ENCODE peak calls at places on chromosomes 7 and 10, in four cellular contexts. One of them, this sample, is unnamed.

GRCh38 chr10:88986549-88987242 is 3.9 kb upstream of the FAS start:
- DNase-seq in CD8-positive, alpha-beta memory T cell: peak; percentile 18
- DNase-seq in Panc1: no peak
- DNase-seq in naive thymus-derived CD4-positive, alpha-beta T cell: no peak
- DNase-seq in this sample: no peak

GRCh38 chr7:151115121-151115835 is 29.0 kb downstream of the AGAP3 start:
- DNase-seq in CD8-positive, alpha-beta memory T cell: peak; percentile 25
- DNase-seq in Panc1: no peak
- DNase-seq in naive thymus-derived CD4-positive, alpha-beta T cell: peak; percentile 23
- DNase-seq in this sample: no peak

GRCh38 chr10:61643316-61643751 is 19.4 kb upstream of the CABCOCO1 start:
- DNase-seq in CD8-positive, alpha-beta memory T cell: no peak
- DNase-seq in Panc1: no peak
- DNase-seq in naive thymus-derived CD4-positive, alpha-beta T cell: no peak
- DNase-seq in this sample: no peak

GRCh38 chr7:10082896-10083295 is 890.8 kb upstream of the PHF14 start:
- DNase-seq in CD8-positive, alpha-beta memory T cell: no peak
- DNase-seq in Panc1: no peak
- DNase-seq in naive thymus-derived CD4-positive, alpha-beta T cell: no peak
- DNase-seq in this sample: no peak

GRCh38 chr10:11284291-11285085 is 266.8 kb downstream of the CELF2 start:
- DNase-seq in CD8-positive, alpha-beta memory T cell: no peak
- DNase-seq in Panc1: no peak
- DNase-seq in naive thymus-derived CD4-positive, alpha-beta T cell: no peak
- DNase-seq in this sample: no peak

GRCh38 chr7:112453505-112454171 is 3.4 kb downstream of the IFRD1 start:
- DNase-seq in CD8-positive, alpha-beta memory T cell: no peak
- DNase-seq in Panc1: no peak
- DNase-seq in naive thymus-derived CD4-positive, alpha-beta T cell: no peak
- DNase-seq in this sample: no peak

GRCh38 chr7:91083855-91084644 is 180.2 kb upstream of the FZD1 start:
- DNase-seq in CD8-positive, alpha-beta memory T cell: no peak
- DNase-seq in Panc1: no peak
- DNase-seq in naive thymus-derived CD4-positive, alpha-beta T cell: no peak
- DNase-seq in this sample: no peak

GRCh38 chr7:7159063-7159645 is 23.2 kb upstream of the C1GALT1 start:
- DNase-seq in CD8-positive, alpha-beta memory T cell: no peak
- DNase-seq in Panc1: no peak
- DNase-seq in naive thymus-derived CD4-positive, alpha-beta T cell: no peak
- DNase-seq in this sample: no peak

GRCh38 chr7:68038621-68039314 is 1042.1 kb downstream of the TYW1 start:
- DNase-seq in CD8-positive, alpha-beta memory T cell: no peak
- DNase-seq in Panc1: peak; percentile 74
- DNase-seq in naive thymus-derived CD4-positive, alpha-beta T cell: no peak
- DNase-seq in this sample: no peak

GRCh38 chr7:80729586-80730320 is 91.3 kb downstream of the CD36 start:
- DNase-seq in CD8-positive, alpha-beta memory T cell: no peak
- DNase-seq in Panc1: no peak
- DNase-seq in naive thymus-derived CD4-positive, alpha-beta T cell: no peak
- DNase-seq in this sample: no peak

GRCh38 chr7:17406756-17407155 is 108.3 kb downstream of the AHR start:
- DNase-seq in CD8-positive, alpha-beta memory T cell: no peak
- DNase-seq in Panc1: no peak
- DNase-seq in naive thymus-derived CD4-positive, alpha-beta T cell: no peak
- DNase-seq in this sample: no peak

GRCh38 chr7:10704653-10705052 is 269.0 kb upstream of the PHF14 start:
- DNase-seq in CD8-positive, alpha-beta memory T cell: no peak
- DNase-seq in Panc1: no peak
- DNase-seq in naive thymus-derived CD4-positive, alpha-beta T cell: no peak
- DNase-seq in this sample: no peak

GRCh38 chr7:32072397-32072796 is 2.2 kb upstream of the PDE1C start:
- DNase-seq in CD8-positive, alpha-beta memory T cell: no peak
- DNase-seq in Panc1: no peak
- DNase-seq in naive thymus-derived CD4-positive, alpha-beta T cell: no peak
- DNase-seq in this sample: no peak

GRCh38 chr10:61097026-61097425 is 153.0 kb upstream of the RHOBTB1 start:
- DNase-seq in CD8-positive, alpha-beta memory T cell: no peak
- DNase-seq in Panc1: no peak
- DNase-seq in naive thymus-derived CD4-positive, alpha-beta T cell: no peak
- DNase-seq in this sample: no peak

GRCh38 chr7:112366886-112367285 is 83.4 kb upstream of the IFRD1 start:
- DNase-seq in CD8-positive, alpha-beta memory T cell: no peak
- DNase-seq in Panc1: no peak
- DNase-seq in naive thymus-derived CD4-positive, alpha-beta T cell: no peak
- DNase-seq in this sample: no peak

GRCh38 chr7:101691822-101692384 is 62.8 kb upstream of the MYL10 start:
- DNase-seq in CD8-positive, alpha-beta memory T cell: no peak
- DNase-seq in Panc1: no peak
- DNase-seq in naive thymus-derived CD4-positive, alpha-beta T cell: no peak
- DNase-seq in this sample: no peak

GRCh38 chr10:101126684-101127628 is 4.1 kb upstream of the TLX1 start:
- DNase-seq in CD8-positive, alpha-beta memory T cell: no peak
- DNase-seq in Panc1: no peak
- DNase-seq in naive thymus-derived CD4-positive, alpha-beta T cell: no peak
- DNase-seq in this sample: no peak

GRCh38 chr7:77698042-77698625 is 1.9 kb downstream of the RSBN1L start:
- DNase-seq in CD8-positive, alpha-beta memory T cell: no peak
- DNase-seq in Panc1: no peak
- DNase-seq in naive thymus-derived CD4-positive, alpha-beta T cell: no peak
- DNase-seq in this sample: no peak

GRCh38 chr7:30034501-30034900 is 6.3 kb downstream of the PLEKHA8 start:
- DNase-seq in CD8-positive, alpha-beta memory T cell: no peak
- DNase-seq in Panc1: no peak
- DNase-seq in naive thymus-derived CD4-positive, alpha-beta T cell: no peak
- DNase-seq in this sample: no peak

GRCh38 chr7:139656387-139656786 is 121.4 kb downstream of the HIPK2 start:
- DNase-seq in CD8-positive, alpha-beta memory T cell: no peak
- DNase-seq in Panc1: no peak
- DNase-seq in naive thymus-derived CD4-positive, alpha-beta T cell: no peak
- DNase-seq in this sample: no peak

GRCh38 chr10:49170632-49171325 is 17.4 kb downstream of the TMEM273 start:
- DNase-seq in CD8-positive, alpha-beta memory T cell: no peak
- DNase-seq in Panc1: no peak
- DNase-seq in naive thymus-derived CD4-positive, alpha-beta T cell: no peak
- DNase-seq in this sample: no peak

GRCh38 chr7:47574473-47575328 is 7.2 kb downstream of the TNS3 start:
- DNase-seq in CD8-positive, alpha-beta memory T cell: no peak
- DNase-seq in Panc1: no peak
- DNase-seq in naive thymus-derived CD4-positive, alpha-beta T cell: no peak
- DNase-seq in this sample: no peak

GRCh38 chr10:33497338-33497737 is 162.9 kb upstream of the NRP1 start:
- DNase-seq in CD8-positive, alpha-beta memory T cell: no peak
- DNase-seq in Panc1: no peak
- DNase-seq in naive thymus-derived CD4-positive, alpha-beta T cell: no peak
- DNase-seq in this sample: no peak

GRCh38 chr7:152959610-152960009 is 200.1 kb downstream of the ACTR3B start:
- DNase-seq in CD8-positive, alpha-beta memory T cell: no peak
- DNase-seq in Panc1: no peak
- DNase-seq in naive thymus-derived CD4-positive, alpha-beta T cell: no peak
- DNase-seq in this sample: no peak

GRCh38 chr10:5094265-5095205 is at the start of gene AKR1C3:
- DNase-seq in CD8-positive, alpha-beta memory T cell: peak; percentile 1
- DNase-seq in Panc1: no peak
- DNase-seq in naive thymus-derived CD4-positive, alpha-beta T cell: peak; percentile 53
- DNase-seq in this sample: peak; percentile 38

GRCh38 chr7:126979722-126980121 is 273.0 kb downstream of the GRM8 start:
- DNase-seq in CD8-positive, alpha-beta memory T cell: no peak
- DNase-seq in Panc1: no peak
- DNase-seq in naive thymus-derived CD4-positive, alpha-beta T cell: no peak
- DNase-seq in this sample: no peak

GRCh38 chr7:139709460-139709859 is 68.3 kb downstream of the HIPK2 start:
- DNase-seq in CD8-positive, alpha-beta memory T cell: no peak
- DNase-seq in Panc1: no peak
- DNase-seq in naive thymus-derived CD4-positive, alpha-beta T cell: no peak
- DNase-seq in this sample: peak; percentile 59

GRCh38 chr7:68203246-68203645 is 1206.6 kb downstream of the TYW1 start:
- DNase-seq in CD8-positive, alpha-beta memory T cell: no peak
- DNase-seq in Panc1: no peak
- DNase-seq in naive thymus-derived CD4-positive, alpha-beta T cell: no peak
- DNase-seq in this sample: no peak

GRCh38 chr7:43650457-43651052 is 67.6 kb downstream of the STK17A start:
- DNase-seq in CD8-positive, alpha-beta memory T cell: peak; percentile 26
- DNase-seq in Panc1: no peak
- DNase-seq in naive thymus-derived CD4-positive, alpha-beta T cell: peak; percentile 34
- DNase-seq in this sample: peak; percentile 68

GRCh38 chr10:103215601-103216000 is 22.5 kb upstream of the NT5C2 start:
- DNase-seq in CD8-positive, alpha-beta memory T cell: no peak
- DNase-seq in Panc1: no peak
- DNase-seq in naive thymus-derived CD4-positive, alpha-beta T cell: no peak
- DNase-seq in this sample: no peak

GRCh38 chr10:70268376-70268775 is 15.4 kb downstream of the NPFFR1 start:
- DNase-seq in CD8-positive, alpha-beta memory T cell: no peak
- DNase-seq in Panc1: no peak
- DNase-seq in naive thymus-derived CD4-positive, alpha-beta T cell: no peak
- DNase-seq in this sample: no peak

GRCh38 chr10:71864861-71865473 is 13.9 kb upstream of the PSAP start:
- DNase-seq in CD8-positive, alpha-beta memory T cell: no peak
- DNase-seq in Panc1: no peak
- DNase-seq in naive thymus-derived CD4-positive, alpha-beta T cell: no peak
- DNase-seq in this sample: no peak

GRCh38 chr10:104351067-104351681 is 2.5 kb upstream of the CFAP58 start:
- DNase-seq in CD8-positive, alpha-beta memory T cell: no peak
- DNase-seq in Panc1: no peak
- DNase-seq in naive thymus-derived CD4-positive, alpha-beta T cell: no peak
- DNase-seq in this sample: no peak

GRCh38 chr10:79143879-79144278 is 75.1 kb downstream of the ZMIZ1 start:
- DNase-seq in CD8-positive, alpha-beta memory T cell: no peak
- DNase-seq in Panc1: no peak
- DNase-seq in naive thymus-derived CD4-positive, alpha-beta T cell: no peak
- DNase-seq in this sample: no peak
- H3K27ac ChIP-seq in CD8-positive, alpha-beta memory T cell: no peak overlapping the region
- H3K27ac ChIP-seq in Panc1: no peak overlapping the region
- H3K27ac ChIP-seq in naive thymus-derived CD4-positive, alpha-beta T cell: no peak overlapping the region
- H3K27ac ChIP-seq in this sample: no peak overlapping the region

DNA sequence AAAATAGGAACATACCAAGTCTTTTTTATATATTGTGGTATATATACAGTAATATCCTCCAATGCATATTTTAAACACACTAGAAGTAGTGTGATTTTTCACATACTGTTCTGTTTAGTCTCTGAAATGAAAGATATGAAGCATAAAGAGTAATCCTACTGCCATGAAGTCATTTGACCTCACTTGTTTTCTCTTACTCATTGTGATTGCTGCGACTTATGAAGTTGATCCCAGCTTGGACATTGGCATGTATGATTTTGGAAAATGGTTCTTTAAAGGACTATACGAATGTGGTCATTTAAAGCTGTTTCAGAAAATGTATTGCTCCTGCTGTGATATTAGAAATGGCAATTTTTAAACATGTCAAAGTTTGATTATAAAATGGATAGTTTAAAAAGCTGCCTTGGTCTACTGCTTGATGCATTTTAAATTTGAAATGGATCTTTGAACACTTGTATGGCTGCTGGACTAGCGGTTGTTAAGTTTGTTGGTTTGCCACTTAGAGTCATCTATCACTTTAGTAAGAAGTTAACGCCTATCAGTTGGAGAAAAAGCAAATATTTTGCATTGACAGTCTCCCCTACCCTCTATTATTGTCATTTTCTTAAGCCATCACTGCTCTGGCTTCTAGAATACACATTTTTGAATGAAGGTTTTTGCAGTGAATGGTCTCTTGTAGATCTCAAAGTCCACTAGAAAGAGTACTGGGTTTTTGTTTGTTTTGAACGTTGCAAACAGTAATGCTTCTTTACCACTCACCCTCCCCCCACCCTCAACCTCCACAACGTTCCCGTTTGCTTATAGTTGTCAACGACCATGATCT is 881 bp upstream of the PCGF5 start:
- DNase-seq in CD8-positive, alpha-beta memory T cell: no peak
- DNase-seq in Panc1: no peak
- DNase-seq in naive thymus-derived CD4-positive, alpha-beta T cell: no peak
- DNase-seq in this sample: no peak
- H3K27me3 ChIP-seq in CD8-positive, alpha-beta memory T cell: no peaks in the 10 kb centered on the region
- H3K27me3 ChIP-seq in Panc1: peaks cover 22% of the 10 kb centered on the region
- H3K27me3 ChIP-seq in naive thymus-derived CD4-positive, alpha-beta T cell: no peaks in the 10 kb centered on the region
- H3K27me3 ChIP-seq in this sample: no peaks in the 10 kb centered on the region

GRCh38 chr10:124007102-124007772 is 86.2 kb downstream of the CHST15 start:
- DNase-seq in CD8-positive, alpha-beta memory T cell: no peak
- DNase-seq in Panc1: no peak
- DNase-seq in naive thymus-derived CD4-positive, alpha-beta T cell: no peak
- DNase-seq in this sample: no peak
- H3K27ac ChIP-seq in CD8-positive, alpha-beta memory T cell: no peak overlapping the region
- H3K27ac ChIP-seq in Panc1: no peak overlapping the region
- H3K27ac ChIP-seq in naive thymus-derived CD4-positive, alpha-beta T cell: no peak overlapping the region
- H3K27ac ChIP-seq in this sample: no peak overlapping the region

GRCh38 chr7:155361947-155362346 is 64.3 kb downstream of the INSIG1 start:
- DNase-seq in CD8-positive, alpha-beta memory T cell: no peak
- DNase-seq in Panc1: no peak
- DNase-seq in naive thymus-derived CD4-positive, alpha-beta T cell: no peak
- DNase-seq in this sample: no peak
- H3K27me3 ChIP-seq in CD8-positive, alpha-beta memory T cell: peaks cover 13% of the 10 kb centered on the region
- H3K27me3 ChIP-seq in Panc1: no peaks in the 10 kb centered on the region
- H3K27me3 ChIP-seq in naive thymus-derived CD4-positive, alpha-beta T cell: no peaks in the 10 kb centered on the region
- H3K27me3 ChIP-seq in this sample: peaks cover 44% of the 10 kb centered on the region

This sample was measured in AG04450.